ENCODE peak calls at places on chromosomes 2 and 18, in nine cellular contexts. P, S, E, J, M, Q, I, Y and C are unnamed samples.

GRCh38 chr2:127096718-127097470 is 10.1 kb downstream of the BIN1 start:
- DNase-seq in P (no peak), S (no peak), E (peak; percentile 36), J (no peak), M (no peak), Q (peak; percentile 14), I (no peak), Y (no peak), C (no peak)

GRCh38 chr2:174708713-174709112 is 55.6 kb downstream of the CHRNA1 start:
- DNase-seq in P (no peak), S (no peak), E (no peak), J (no peak), M (no peak), Q (no peak), I (no peak), Y (no peak), C (no peak)

GRCh38 chr18:36468161-36468560 is 170.6 kb downstream of the FHOD3 start:
- DNase-seq in P (no peak), S (no peak), E (no peak), J (peak; percentile 65), M (no peak), Q (peak; percentile 46), I (no peak), Y (no peak), C (no peak)

GRCh38 chr2:165114345-165114943 is 89.4 kb downstream of the SCN3A start:
- DNase-seq in P (no peak), S (no peak), E (no peak), J (no peak), M (no peak), Q (no peak), I (peak; percentile 64), Y (no peak), C (no peak)

GRCh38 chr2:149737882-149738281 is 150.3 kb upstream of the MMADHC start:
- DNase-seq in P (no peak), S (no peak), E (no peak), J (no peak), M (no peak), Q (no peak), I (no peak), Y (no peak), C (no peak)

GRCh38 chr2:160114020-160114419 is 51.6 kb upstream of the PLA2R1 start:
- DNase-seq in P (no peak), S (no peak), E (no peak), J (no peak), M (no peak), Q (no peak), I (no peak), Y (no peak), C (no peak)

GRCh38 chr18:31738460-31739407 is 21.9 kb downstream of the SLC25A52 start:
- DNase-seq in P (no peak), S (no peak), E (no peak), J (no peak), M (no peak), Q (no peak), I (no peak), Y (peak; percentile 59), C (no peak)

GRCh38 chr18:68461635-68462034 is 253.3 kb downstream of the TMX3 start:
- DNase-seq in P (no peak), S (no peak), E (no peak), J (no peak), M (no peak), Q (no peak), I (no peak), Y (no peak), C (no peak)

GRCh38 chr2:132665401-132665800 is 4.6 kb downstream of the LYPD1 start:
- DNase-seq in P (no peak), S (no peak), E (no peak), J (no peak), M (no peak), Q (no peak), I (no peak), Y (no peak), C (no peak)

GRCh38 chr2:15279181-15279876 is 281.8 kb downstream of the NBAS start:
- DNase-seq in P (no peak), S (no peak), E (no peak), J (no peak), M (no peak), Q (no peak), I (no peak), Y (no peak), C (no peak)

GRCh38 chr2:201021914-201022313 is 49.6 kb downstream of the HYCC2 start:
- DNase-seq in P (no peak), S (no peak), E (no peak), J (no peak), M (no peak), Q (no peak), I (no peak), Y (no peak), C (no peak)

GRCh38 chr2:221124542-221125235 is 447.4 kb downstream of the EPHA4 start:
- DNase-seq in P (no peak), S (no peak), E (no peak), J (no peak), M (no peak), Q (no peak), I (peak; percentile 54), Y (peak; percentile 63), C (no peak)

GRCh38 chr2:16763056-16763455 is 97.4 kb upstream of the CYRIA start:
- DNase-seq in P (no peak), S (no peak), E (no peak), J (no peak), M (no peak), Q (no peak), I (no peak), Y (no peak), C (no peak)

GRCh38 chr2:39696838-39697237 is 31.1 kb downstream of the TMEM178A start:
- DNase-seq in P (no peak), S (no peak), E (no peak), J (no peak), M (no peak), Q (no peak), I (peak; percentile 14), Y (no peak), C (no peak)

GRCh38 chr2:219309278-219309677 is at the start of gene PTPRN:
- DNase-seq in P (peak; percentile 1), S (no peak), E (no peak), J (no peak), M (no peak), Q (no peak), I (no peak), Y (peak; percentile 92), C (no peak)

GRCh38 chr2:218879881-218880748 is 537 bp upstream of the WNT10A start:
- DNase-seq in P (peak; percentile 38), S (no peak), E (peak; percentile 65), J (no peak), M (no peak), Q (no peak), I (peak; percentile 28), Y (peak; percentile 57), C (peak; percentile 88)

GRCh38 chr18:75859533-75859932 is 432.0 kb upstream of the SMIM21 start:
- DNase-seq in P (no peak), S (no peak), E (no peak), J (no peak), M (no peak), Q (no peak), I (no peak), Y (no peak), C (no peak)

GRCh38 chr18:75854174-75854573 is 426.7 kb upstream of the SMIM21 start:
- DNase-seq in P (peak; percentile 30), S (no peak), E (no peak), J (no peak), M (no peak), Q (no peak), I (no peak), Y (peak; percentile 55), C (no peak)

GRCh38 chr18:75857558-75857957 is 430.1 kb upstream of the SMIM21 start:
- DNase-seq in P (no peak), S (no peak), E (no peak), J (no peak), M (no peak), Q (no peak), I (no peak), Y (no peak), C (no peak)

GRCh38 chr18:75858754-75859153 is 431.3 kb upstream of the SMIM21 start:
- DNase-seq in P (no peak), S (no peak), E (no peak), J (no peak), M (no peak), Q (no peak), I (no peak), Y (no peak), C (no peak)

GRCh38 chr18:75854808-75855207 is 427.3 kb upstream of the SMIM21 start:
- DNase-seq in P (no peak), S (no peak), E (no peak), J (no peak), M (no peak), Q (no peak), I (no peak), Y (no peak), C (no peak)
- H3K27ac ChIP-seq in P (no peak overlapping the region), S (no peak overlapping the region), E (no peak overlapping the region), J (no peak overlapping the region), M (no peak overlapping the region), Q (no peak overlapping the region), I (no peak overlapping the region), Y (no peak overlapping the region), C (no peak overlapping the region)

DNA sequence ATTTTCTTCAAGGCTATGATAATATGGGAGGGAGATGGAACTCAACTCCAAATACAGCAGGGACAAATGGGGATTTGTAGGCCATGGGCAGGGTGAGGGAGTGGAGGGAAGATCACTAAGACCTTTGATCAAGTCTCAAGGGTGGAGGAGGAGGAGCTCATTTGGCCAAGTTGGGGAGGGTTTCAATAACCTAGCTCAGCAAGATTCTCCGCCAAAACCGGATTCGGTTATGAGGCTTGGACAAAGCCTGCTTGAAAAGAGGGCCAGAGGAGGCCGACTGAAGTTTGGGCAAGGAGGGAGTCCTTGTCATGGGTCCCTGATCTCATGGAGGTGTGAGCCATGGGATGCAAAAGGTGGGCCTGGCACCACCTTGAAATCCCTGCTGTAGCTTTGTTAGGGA is 68.8 kb downstream of the TSN start:
- DNase-seq in P (no peak), S (no peak), E (no peak), J (no peak), M (no peak), Q (no peak), I (no peak), Y (no peak), C (no peak)
- H3K27ac ChIP-seq in P (no peak overlapping the region), S (no peak overlapping the region), E (no peak overlapping the region), J (no peak overlapping the region), M (no peak overlapping the region), Q (no peak overlapping the region), I (no peak overlapping the region), Y (no peak overlapping the region), C (no peak overlapping the region)

DNA sequence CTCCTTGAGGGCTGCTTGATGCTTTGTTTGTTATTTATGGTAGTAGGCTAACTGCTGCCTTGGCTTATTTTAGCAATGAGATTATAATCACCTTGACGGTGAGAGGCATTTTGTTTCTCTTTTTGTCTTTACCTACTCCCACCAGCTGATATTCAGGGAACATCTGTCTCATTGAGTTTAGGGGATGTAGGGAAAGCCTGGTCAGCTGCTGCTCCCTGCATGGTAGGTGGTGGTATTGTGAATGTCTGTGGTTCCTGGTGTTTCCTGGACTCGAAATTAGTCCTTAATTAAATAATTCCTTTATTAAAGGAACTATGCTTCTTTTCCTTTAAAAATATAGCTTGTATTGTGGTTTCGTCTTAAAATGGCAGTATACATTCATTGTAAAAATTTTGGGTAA is 77.8 kb downstream of the ADAM23 start:
- DNase-seq in P (no peak), S (no peak), E (no peak), J (no peak), M (no peak), Q (no peak), I (no peak), Y (no peak), C (no peak)
- H3K27ac ChIP-seq in P (no peak overlapping the region), S (no peak overlapping the region), E (no peak overlapping the region), J (no peak overlapping the region), M (no peak overlapping the region), Q (no peak overlapping the region), I (no peak overlapping the region), Y (no peak overlapping the region), C (no peak overlapping the region)

GRCh38 chr2:227415538-227416424 is 28.0 kb upstream of the SCYGR1 start:
- DNase-seq in P (no peak), S (no peak), E (peak; percentile 65), J (no peak), M (no peak), Q (peak; percentile 64), I (peak; percentile 74), Y (no peak), C (no peak)
- H3K27ac ChIP-seq in P (no peak overlapping the region), S (no peak overlapping the region), E (no peak overlapping the region), J (no peak overlapping the region), M (peak overlapping the region; percentile 82), Q (peak overlapping the region; percentile 66), I (peak overlapping the region; percentile 75), Y (no peak overlapping the region), C (no peak overlapping the region)